ENCODE peak calls at places on chromosomes 13 and 19, in ten cellular contexts. One of them, this sample, is unnamed.

GRCh38 chr19:3586124-3586626 is 897 bp downstream of the GIPC3 start:
- DNase-seq in ovary: no peak
- DNase-seq in body of pancreas: no peak
- DNase-seq in suprapubic skin: no peak
- DNase-seq in spleen: no peak
- DNase-seq in HepG2: no peak
- DNase-seq in stomach: no peak
- DNase-seq in NB4: peak
- DNase-seq in uterus: no peak
- DNase-seq in Peyer's patch: peak
- DNase-seq in this sample: peak

GRCh38 chr19:50158577-50158976 is 4.5 kb downstream of the IZUMO2 start:
- DNase-seq in Peyer's patch: no peak
- DNase-seq in body of pancreas: no peak
- DNase-seq in uterus: no peak
- DNase-seq in ovary: no peak
- DNase-seq in NB4: no peak
- DNase-seq in spleen: no peak
- DNase-seq in HepG2: no peak
- DNase-seq in suprapubic skin: no peak
- DNase-seq in stomach: no peak
- DNase-seq in this sample: no peak

GRCh38 chr13:76711515-76712182 is 174.6 kb downstream of the KCTD12 start:
- DNase-seq in body of pancreas: no peak
- DNase-seq in NB4: peak
- DNase-seq in Peyer's patch: no peak
- DNase-seq in suprapubic skin: no peak
- DNase-seq in ovary: no peak
- DNase-seq in stomach: no peak
- DNase-seq in HepG2: no peak
- DNase-seq in uterus: peak
- DNase-seq in spleen: no peak
- DNase-seq in this sample: no peak

GRCh38 chr19:5154799-5155426 is 185.7 kb downstream of the PTPRS start:
- DNase-seq in Peyer's patch: no peak
- DNase-seq in suprapubic skin: peak
- DNase-seq in NB4: no peak
- DNase-seq in spleen: peak
- DNase-seq in body of pancreas: no peak
- DNase-seq in HepG2: no peak
- DNase-seq in stomach: no peak
- DNase-seq in uterus: no peak
- DNase-seq in ovary: no peak
- DNase-seq in this sample: no peak

GRCh38 chr13:39401756-39402155 is 201.2 kb downstream of the LHFPL6 start:
- DNase-seq in NB4: peak
- DNase-seq in ovary: no peak
- DNase-seq in suprapubic skin: no peak
- DNase-seq in HepG2: no peak
- DNase-seq in uterus: no peak
- DNase-seq in Peyer's patch: no peak
- DNase-seq in spleen: no peak
- DNase-seq in stomach: no peak
- DNase-seq in body of pancreas: no peak
- DNase-seq in this sample: peak

GRCh38 chr13:39414339-39414738 is 188.7 kb downstream of the LHFPL6 start:
- DNase-seq in body of pancreas: no peak
- DNase-seq in spleen: no peak
- DNase-seq in HepG2: no peak
- DNase-seq in suprapubic skin: no peak
- DNase-seq in NB4: no peak
- DNase-seq in uterus: no peak
- DNase-seq in stomach: no peak
- DNase-seq in Peyer's patch: no peak
- DNase-seq in ovary: no peak
- DNase-seq in this sample: no peak

GRCh38 chr19:42023121-42023942 is 29.3 kb upstream of the ATP1A3 start:
- DNase-seq in HepG2: peak
- DNase-seq in spleen: no peak
- DNase-seq in ovary: no peak
- DNase-seq in stomach: no peak
- DNase-seq in body of pancreas: no peak
- DNase-seq in uterus: no peak
- DNase-seq in suprapubic skin: no peak
- DNase-seq in NB4: peak
- DNase-seq in Peyer's patch: peak
- DNase-seq in this sample: peak

GRCh38 chr19:54692294-54692615 is 29.5 kb downstream of the LILRB4 start:
- DNase-seq in Peyer's patch: no peak
- DNase-seq in suprapubic skin: no peak
- DNase-seq in uterus: no peak
- DNase-seq in body of pancreas: no peak
- DNase-seq in NB4: no peak
- DNase-seq in HepG2: no peak
- DNase-seq in stomach: no peak
- DNase-seq in spleen: no peak
- DNase-seq in ovary: no peak
- DNase-seq in this sample: no peak

GRCh38 chr13:35631666-35632065 is 155.2 kb upstream of the MAB21L1 start:
- DNase-seq in NB4: no peak
- DNase-seq in spleen: no peak
- DNase-seq in ovary: no peak
- DNase-seq in body of pancreas: no peak
- DNase-seq in Peyer's patch: no peak
- DNase-seq in suprapubic skin: no peak
- DNase-seq in uterus: no peak
- DNase-seq in HepG2: no peak
- DNase-seq in stomach: no peak
- DNase-seq in this sample: no peak
- TF ChIP-seq POLR2A in NB4: no peak
- TF ChIP-seq POLR2A in spleen: no peak
- TF ChIP-seq POLR2A in ovary: no peak
- TF ChIP-seq POLR2A in body of pancreas: no peak
- TF ChIP-seq POLR2A in Peyer's patch: no peak
- TF ChIP-seq POLR2A in suprapubic skin: no peak
- TF ChIP-seq POLR2A in uterus: no peak
- TF ChIP-seq POLR2A in HepG2: no peak
- TF ChIP-seq POLR2A in stomach: no peak
- TF ChIP-seq POLR2A in this sample: no peak

GRCh38 chr19:7395793-7396192 is 47.1 kb downstream of the ARHGEF18 start:
- DNase-seq in suprapubic skin: no peak
- DNase-seq in Peyer's patch: no peak
- DNase-seq in stomach: no peak
- DNase-seq in NB4: no peak
- DNase-seq in ovary: no peak
- DNase-seq in body of pancreas: no peak
- DNase-seq in HepG2: no peak
- DNase-seq in uterus: no peak
- DNase-seq in spleen: no peak
- DNase-seq in this sample: no peak

GRCh38 chr19:7393934-7394508 is 45.3 kb downstream of the ARHGEF18 start:
- DNase-seq in ovary: no peak
- DNase-seq in uterus: no peak
- DNase-seq in Peyer's patch: no peak
- DNase-seq in spleen: no peak
- DNase-seq in body of pancreas: no peak
- DNase-seq in suprapubic skin: no peak
- DNase-seq in stomach: no peak
- DNase-seq in NB4: no peak
- DNase-seq in HepG2: no peak
- DNase-seq in this sample: no peak

GRCh38 chr19:7393459-7393858 is 44.7 kb downstream of the ARHGEF18 start:
- DNase-seq in ovary: no peak
- DNase-seq in uterus: no peak
- DNase-seq in spleen: no peak
- DNase-seq in suprapubic skin: no peak
- DNase-seq in stomach: no peak
- DNase-seq in NB4: no peak
- DNase-seq in HepG2: no peak
- DNase-seq in body of pancreas: no peak
- DNase-seq in Peyer's patch: no peak
- DNase-seq in this sample: no peak

GRCh38 chr19:7395360-7395781 is 46.6 kb downstream of the ARHGEF18 start:
- DNase-seq in ovary: no peak
- DNase-seq in uterus: no peak
- DNase-seq in HepG2: no peak
- DNase-seq in NB4: no peak
- DNase-seq in stomach: no peak
- DNase-seq in suprapubic skin: no peak
- DNase-seq in body of pancreas: peak
- DNase-seq in Peyer's patch: no peak
- DNase-seq in spleen: no peak
- DNase-seq in this sample: peak

DNA sequence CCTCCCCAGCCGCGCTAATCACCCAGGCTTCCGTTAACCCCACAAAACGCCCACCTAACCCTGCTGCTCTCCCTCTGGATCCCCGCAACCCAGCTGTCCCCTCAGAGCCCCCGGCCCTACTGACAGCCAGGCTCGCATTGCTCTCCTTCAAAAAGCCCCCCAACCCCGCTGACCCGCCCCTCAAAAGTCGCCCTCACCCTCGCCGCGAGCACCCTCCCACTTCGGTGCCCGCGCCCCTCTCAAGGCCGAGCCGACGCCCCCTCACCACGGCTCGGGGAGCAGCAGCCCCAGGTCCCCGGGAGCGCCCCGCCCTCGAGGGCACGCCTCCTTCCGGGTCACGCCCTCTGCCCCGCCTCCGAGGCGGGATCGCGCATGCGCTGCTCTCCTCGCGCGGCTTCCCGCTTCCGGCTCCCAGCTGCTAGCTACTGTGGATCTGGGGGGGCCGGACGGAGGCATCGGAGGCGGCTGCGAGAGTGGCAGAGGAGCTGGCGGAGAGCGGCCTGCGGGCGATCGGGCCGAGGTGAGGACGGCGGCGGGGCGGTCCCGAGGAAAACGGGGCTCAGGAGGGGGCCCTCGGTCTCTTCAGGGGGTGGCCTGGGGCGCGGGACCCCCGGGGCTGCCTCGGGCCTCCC is 46.1 kb downstream of the ARHGEF18 start:
- DNase-seq in NB4: peak
- DNase-seq in uterus: peak
- DNase-seq in stomach: peak
- DNase-seq in Peyer's patch: peak
- DNase-seq in HepG2: peak
- DNase-seq in ovary: peak
- DNase-seq in body of pancreas: peak
- DNase-seq in spleen: peak
- DNase-seq in suprapubic skin: peak
- DNase-seq in this sample: peak
- TF ChIP-seq POLR2A in NB4: peak
- TF ChIP-seq POLR2A in uterus: peak
- TF ChIP-seq POLR2A in stomach: no peak
- TF ChIP-seq POLR2A in Peyer's patch: peak
- TF ChIP-seq POLR2A in HepG2: no peak
- TF ChIP-seq POLR2A in ovary: peak
- TF ChIP-seq POLR2A in body of pancreas: peak
- TF ChIP-seq POLR2A in spleen: peak
- TF ChIP-seq POLR2A in suprapubic skin: no peak
- TF ChIP-seq POLR2A in this sample: peak

GRCh38 chr13:60143775-60144174 is 20.0 kb downstream of the DIAPH3 start:
- DNase-seq in body of pancreas: no peak
- DNase-seq in uterus: no peak
- DNase-seq in suprapubic skin: no peak
- DNase-seq in HepG2: no peak
- DNase-seq in NB4: no peak
- DNase-seq in ovary: no peak
- DNase-seq in Peyer's patch: no peak
- DNase-seq in stomach: no peak
- DNase-seq in spleen: no peak
- DNase-seq in this sample: no peak
- TF ChIP-seq POLR2A in body of pancreas: no peak
- TF ChIP-seq POLR2A in uterus: no peak
- TF ChIP-seq POLR2A in suprapubic skin: no peak
- TF ChIP-seq POLR2A in HepG2: no peak
- TF ChIP-seq POLR2A in NB4: no peak
- TF ChIP-seq POLR2A in ovary: no peak
- TF ChIP-seq POLR2A in Peyer's patch: no peak
- TF ChIP-seq POLR2A in stomach: no peak
- TF ChIP-seq POLR2A in spleen: no peak
- TF ChIP-seq POLR2A in this sample: no peak

GRCh38 chr19:16068696-16069259 is 7.5 kb upstream of the TPM4 start:
- DNase-seq in body of pancreas: no peak
- DNase-seq in uterus: no peak
- DNase-seq in Peyer's patch: peak
- DNase-seq in suprapubic skin: no peak
- DNase-seq in HepG2: no peak
- DNase-seq in NB4: no peak
- DNase-seq in stomach: no peak
- DNase-seq in ovary: no peak
- DNase-seq in spleen: no peak
- DNase-seq in this sample: no peak

GRCh38 chr19:16069813-16070365 is 6.4 kb upstream of the TPM4 start:
- DNase-seq in spleen: peak
- DNase-seq in Peyer's patch: no peak
- DNase-seq in stomach: peak
- DNase-seq in ovary: no peak
- DNase-seq in suprapubic skin: no peak
- DNase-seq in body of pancreas: no peak
- DNase-seq in HepG2: no peak
- DNase-seq in uterus: no peak
- DNase-seq in NB4: no peak
- DNase-seq in this sample: no peak

GRCh38 chr19:16073481-16073880 is 2.8 kb upstream of the TPM4 start:
- DNase-seq in NB4: no peak
- DNase-seq in suprapubic skin: no peak
- DNase-seq in HepG2: no peak
- DNase-seq in ovary: no peak
- DNase-seq in spleen: no peak
- DNase-seq in stomach: no peak
- DNase-seq in body of pancreas: no peak
- DNase-seq in uterus: no peak
- DNase-seq in Peyer's patch: no peak
- DNase-seq in this sample: no peak

GRCh38 chr19:16071072-16071691 is 5.1 kb upstream of the TPM4 start:
- DNase-seq in Peyer's patch: no peak
- DNase-seq in NB4: no peak
- DNase-seq in suprapubic skin: no peak
- DNase-seq in stomach: no peak
- DNase-seq in uterus: no peak
- DNase-seq in HepG2: no peak
- DNase-seq in body of pancreas: no peak
- DNase-seq in spleen: no peak
- DNase-seq in ovary: no peak
- DNase-seq in this sample: no peak

DNA sequence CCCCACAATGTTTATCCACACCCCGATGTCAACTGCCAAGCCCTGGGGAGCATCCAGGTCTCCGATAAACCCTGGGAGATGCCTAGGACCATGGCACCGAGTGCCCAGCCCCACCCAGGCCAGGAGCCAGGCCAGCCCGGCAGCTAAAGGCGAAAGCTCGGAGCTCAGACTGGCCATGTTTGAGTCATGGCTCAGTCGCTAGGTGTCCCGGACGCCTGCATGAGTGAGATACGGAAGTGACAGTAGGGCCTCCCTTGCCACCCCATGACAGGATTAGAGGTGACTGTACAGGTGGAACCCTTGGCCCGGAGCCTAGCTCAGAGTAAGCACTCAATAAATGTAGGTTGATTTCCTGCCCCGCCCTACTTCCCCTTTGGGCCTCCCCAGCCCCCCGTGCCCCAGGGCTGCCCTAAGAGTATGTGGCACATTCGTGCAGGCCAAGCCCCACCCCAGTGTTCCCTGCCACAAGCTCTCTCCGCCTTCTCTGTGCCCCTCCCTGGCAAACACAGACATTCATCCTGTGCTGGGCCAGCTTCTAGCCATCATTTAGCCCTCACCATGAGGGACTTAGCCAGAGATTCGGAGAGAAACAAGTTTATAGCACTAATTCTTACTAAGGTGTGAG is 5.8 kb upstream of the TPM4 start:
- DNase-seq in ovary: no peak
- DNase-seq in uterus: no peak
- DNase-seq in stomach: peak
- DNase-seq in spleen: peak
- DNase-seq in suprapubic skin: peak
- DNase-seq in HepG2: peak
- DNase-seq in NB4: peak
- DNase-seq in body of pancreas: peak
- DNase-seq in Peyer's patch: peak
- DNase-seq in this sample: peak
- TF ChIP-seq POLR2A in ovary: no peak
- TF ChIP-seq POLR2A in uterus: no peak
- TF ChIP-seq POLR2A in stomach: no peak
- TF ChIP-seq POLR2A in spleen: peak
- TF ChIP-seq POLR2A in suprapubic skin: no peak
- TF ChIP-seq POLR2A in HepG2: peak
- TF ChIP-seq POLR2A in NB4: no peak
- TF ChIP-seq POLR2A in body of pancreas: no peak
- TF ChIP-seq POLR2A in Peyer's patch: peak
- TF ChIP-seq POLR2A in this sample: no peak

This sample was measured in erythroblast.